ENCODE peak calls at places on chromosome 21, in eight cellular contexts. Z is IMR-90; B is heart left ventricle; Q is Caco-2; Y is body of pancreas; S is CD8-positive, alpha-beta T cell; H is ovary; O is adrenal gland. V is an unnamed sample. For H3K4me1, the result is how much of the 10 kb centered on the place peaks cover.

GRCh38 chr21:44087426-44088400 is 19.5 kb upstream of the PWP2 start:
- DNase-seq in Z (no peak), B (no peak), Q (no peak), Y (no peak), S (no peak), H (no peak), O (peak), V (peak)

GRCh38 chr21:45970674-45971486 is 10.7 kb upstream of the COL6A1 start:
- DNase-seq in Z (peak), B (no peak), Q (peak), Y (peak), S (peak), H (peak), O (peak), V (peak)

GRCh38 chr21:45252448-45252925 is 35.2 kb downstream of the POFUT2 start:
- DNase-seq in Z (no peak), B (no peak), Q (no peak), Y (no peak), S (peak), H (no peak), O (no peak), V (no peak)

GRCh38 chr21:45154511-45155508 is 80.4 kb downstream of the ADARB1 start:
- DNase-seq in Z (peak), B (no peak), Q (no peak), Y (no peak), S (peak), H (no peak), O (no peak), V (no peak)

GRCh38 chr21:43313939-43314405 is 113.0 kb downstream of the SIK1 start:
- DNase-seq in Z (no peak), B (no peak), Q (no peak), Y (no peak), S (no peak), H (no peak), O (no peak), V (no peak)

GRCh38 chr21:22575165-22575584 is 1577.0 kb downstream of the NCAM2 start:
- DNase-seq in Z (no peak), B (no peak), Q (no peak), Y (no peak), S (no peak), H (no peak), O (peak), V (no peak)

GRCh38 chr21:44054710-44055109 is 42.6 kb downstream of the TRAPPC10 start:
- DNase-seq in Z (peak), B (no peak), Q (no peak), Y (no peak), S (no peak), H (no peak), O (peak), V (no peak)

GRCh38 chr21:16084776-16085364 is 355.1 kb downstream of the USP25 start:
- DNase-seq in Z (peak), B (peak), Q (no peak), Y (peak), S (no peak), H (no peak), O (peak), V (no peak)

GRCh38 chr21:32135401-32136363 is 143.2 kb downstream of the MIS18A start:
- DNase-seq in Z (peak), B (no peak), Q (no peak), Y (no peak), S (no peak), H (no peak), O (no peak), V (no peak)

GRCh38 chr21:46556802-46557201 is 48.1 kb downstream of the S100B start:
- DNase-seq in Z (no peak), B (no peak), Q (no peak), Y (no peak), S (no peak), H (no peak), O (no peak), V (no peak)

GRCh38 chr21:28537371-28538079 is 455.2 kb downstream of the LTN1 start:
- DNase-seq in Z (peak), B (no peak), Q (no peak), Y (no peak), S (no peak), H (no peak), O (no peak), V (no peak)

GRCh38 chr21:32461503-32461902 is 49.0 kb downstream of the EVA1C start:
- DNase-seq in Z (no peak), B (no peak), Q (no peak), Y (no peak), S (no peak), H (no peak), O (no peak), V (no peak)

GRCh38 chr21:23574932-23575331 is 2032.3 kb downstream of the MRPL39 start:
- DNase-seq in Z (no peak), B (no peak), Q (no peak), Y (no peak), S (no peak), H (no peak), O (no peak), V (no peak)

GRCh38 chr21:46509760-46510159 is 51.1 kb downstream of the DIP2A start:
- DNase-seq in Z (peak), B (no peak), Q (no peak), Y (no peak), S (no peak), H (no peak), O (peak), V (no peak)

GRCh38 chr21:45184869-45185268 is 102.8 kb downstream of the POFUT2 start:
- DNase-seq in Z (no peak), B (no peak), Q (no peak), Y (no peak), S (no peak), H (no peak), O (no peak), V (no peak)

GRCh38 chr21:36195613-36196012 is 39.0 kb downstream of the DOP1B start:
- DNase-seq in Z (no peak), B (no peak), Q (no peak), Y (no peak), S (no peak), H (no peak), O (no peak), V (no peak)
- H3K4me1 ChIP-seq in Z (under half), B (under half), Q (under half), Y (under half), S (under half), H (under half), O (under half), V (under half)

GRCh38 chr21:26884436-26884835 is 39.2 kb upstream of the ADAMTS1 start:
- DNase-seq in Z (no peak), B (no peak), Q (no peak), Y (no peak), S (no peak), H (no peak), O (no peak), V (no peak)
- H3K4me3 ChIP-seq in Z (no peak), B (no peak), Q (no peak), Y (no peak), S (no peak), H (no peak), O (no peak), V (no peak)

GRCh38 chr21:34968414-34969333 is 80.4 kb downstream of the RUNX1 start:
- DNase-seq in Z (no peak), B (no peak), Q (no peak), Y (no peak), S (no peak), H (no peak), O (no peak), V (no peak)

GRCh38 chr21:34969431-34970036 is 79.6 kb downstream of the RUNX1 start:
- DNase-seq in Z (no peak), B (no peak), Q (no peak), Y (no peak), S (no peak), H (no peak), O (no peak), V (no peak)

GRCh38 chr21:34965200-34966174 is 83.6 kb downstream of the RUNX1 start:
- DNase-seq in Z (peak), B (no peak), Q (no peak), Y (no peak), S (no peak), H (no peak), O (no peak), V (no peak)

GRCh38 chr21:34970126-34970525 is 79.0 kb downstream of the RUNX1 start:
- DNase-seq in Z (no peak), B (no peak), Q (no peak), Y (no peak), S (no peak), H (no peak), O (no peak), V (no peak)

DNA sequence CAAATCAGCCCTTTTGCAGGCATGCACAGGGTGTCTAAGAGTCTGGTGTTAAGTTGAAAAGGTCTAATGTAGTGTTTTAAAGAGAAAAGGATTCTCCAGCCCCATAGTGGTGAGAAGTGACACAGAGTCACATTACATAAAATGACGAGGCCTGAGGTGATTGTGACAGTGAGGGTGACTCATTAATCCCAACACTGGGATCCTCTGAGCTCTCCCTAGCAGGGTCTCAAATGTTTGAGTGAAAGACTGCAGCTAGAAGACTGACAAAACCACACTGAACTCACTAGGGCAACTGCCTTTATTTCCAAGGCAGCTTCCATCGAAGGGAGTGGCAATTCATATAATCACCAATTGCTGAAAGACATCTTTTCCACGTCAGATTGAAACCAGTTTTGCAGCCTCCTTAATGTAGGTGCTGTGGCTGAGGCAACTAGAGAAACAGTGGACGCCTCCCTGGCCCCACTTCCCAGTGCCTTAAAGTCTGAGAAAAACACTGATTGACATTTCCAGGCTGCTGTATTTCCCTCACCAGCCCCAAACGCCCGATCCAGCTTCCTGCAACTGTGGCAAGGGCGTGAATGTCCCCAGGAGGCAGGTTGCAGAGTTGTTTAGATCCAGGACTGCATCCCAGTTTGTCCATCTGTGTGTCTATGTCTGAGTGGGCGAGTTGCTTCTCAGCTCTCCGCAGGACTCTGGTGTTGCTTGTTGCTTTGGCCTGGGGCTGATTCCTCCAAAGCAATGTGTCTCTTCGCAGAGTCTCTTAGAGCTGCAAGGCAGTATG is 81.4 kb downstream of the RUNX1 start:
- DNase-seq in Z (peak), B (no peak), Q (no peak), Y (no peak), S (no peak), H (no peak), O (no peak), V (no peak)
- TF ChIP-seq CTCF in Z (no peak), B (no peak), Q (no peak), Y (no peak), S (no peak), H (no peak), O (no peak), V (no peak)

GRCh38 chr21:41883582-41883981 is 4.4 kb upstream of the PRDM15 start:
- DNase-seq in Z (peak), B (no peak), Q (no peak), Y (no peak), S (no peak), H (no peak), O (peak), V (no peak)

GRCh38 chr21:41885341-41886024 is 6.3 kb upstream of the PRDM15 start:
- DNase-seq in Z (peak), B (no peak), Q (no peak), Y (peak), S (no peak), H (no peak), O (no peak), V (no peak)

GRCh38 chr21:41887682-41888081 is 8.5 kb upstream of the PRDM15 start:
- DNase-seq in Z (no peak), B (no peak), Q (no peak), Y (no peak), S (no peak), H (no peak), O (no peak), V (no peak)

GRCh38 chr21:41886331-41886730 is 7.2 kb upstream of the PRDM15 start:
- DNase-seq in Z (no peak), B (no peak), Q (no peak), Y (no peak), S (no peak), H (no peak), O (no peak), V (no peak)

GRCh38 chr21:41884501-41885030 is 5.4 kb upstream of the PRDM15 start:
- DNase-seq in Z (no peak), B (no peak), Q (no peak), Y (no peak), S (no peak), H (no peak), O (no peak), V (no peak)
- H3K4me1 ChIP-seq in Z (under half), B (under half), Q (under half), Y (under half), S (under half), H (under half), O (under half), V (under half)

DNA sequence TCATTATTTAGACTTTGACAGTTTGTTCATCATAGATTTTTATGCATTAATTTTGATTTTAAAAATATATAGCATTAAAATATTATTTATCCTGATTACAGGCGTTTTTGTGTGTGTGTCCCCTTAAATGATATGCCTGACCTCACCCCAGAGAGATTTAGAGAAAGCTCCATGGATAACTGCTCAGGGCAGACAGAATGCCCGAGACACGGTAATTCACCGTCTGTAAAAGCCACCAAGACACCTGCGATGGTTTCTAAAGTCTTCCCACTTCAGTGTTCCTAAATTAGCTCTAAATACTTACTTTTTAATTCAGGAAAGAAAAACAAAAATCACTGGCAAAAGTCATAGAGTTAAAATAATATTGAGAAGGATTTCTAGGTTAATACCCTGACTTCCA is 350.6 kb upstream of the RUNX1 start:
- DNase-seq in Z (no peak), B (no peak), Q (no peak), Y (no peak), S (no peak), H (no peak), O (no peak), V (no peak)
- H3K4me3 ChIP-seq in Z (no peak), B (no peak), Q (no peak), Y (no peak), S (no peak), H (no peak), O (no peak), V (no peak)

DNA sequence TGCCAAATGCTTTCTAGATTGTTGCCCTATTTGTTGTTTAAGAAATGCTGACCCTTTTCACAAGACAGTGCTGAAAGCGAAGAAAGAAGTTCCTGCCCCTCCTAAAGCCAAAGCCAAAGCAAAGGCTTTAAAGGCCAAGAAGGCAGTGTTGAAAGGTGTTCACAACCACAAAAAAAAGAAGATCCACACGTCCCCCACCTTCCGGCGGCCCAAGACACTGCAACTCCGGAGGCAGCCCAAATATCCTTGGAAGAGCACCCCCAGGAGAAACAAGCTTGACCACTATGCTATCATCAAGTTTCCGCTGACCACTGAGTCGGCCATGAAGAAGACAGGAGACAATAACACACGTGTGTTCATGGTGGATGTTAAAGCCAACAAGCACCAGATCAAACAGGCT is 55.7 kb downstream of the PSMG1 start:
- DNase-seq in Z (no peak), B (no peak), Q (no peak), Y (no peak), S (no peak), H (no peak), O (no peak), V (no peak)
- TF ChIP-seq CTCF in Z (no peak), B (no peak), Q (no peak), Y (no peak), S (no peak), H (no peak), O (no peak), V (no peak)

DNA sequence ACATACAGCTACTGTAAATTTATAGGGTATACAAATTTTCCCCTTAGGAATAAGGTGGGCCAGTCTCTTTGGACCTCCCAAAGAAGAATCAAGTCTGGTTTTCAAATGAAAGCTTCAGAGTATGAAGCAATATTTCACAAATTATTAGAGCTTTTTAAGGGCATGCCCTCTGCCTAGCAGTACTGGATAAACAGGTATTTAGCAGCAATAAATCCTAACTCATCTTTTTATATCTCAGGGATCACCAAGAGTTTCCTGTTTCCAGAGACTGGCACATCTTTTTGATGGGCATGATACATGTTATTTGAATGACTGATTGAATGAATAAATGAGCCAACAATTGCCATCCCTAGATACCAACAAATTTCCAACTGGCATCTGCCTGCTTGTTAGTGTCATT is 190.4 kb downstream of the NRIP1 start:
- DNase-seq in Z (no peak), B (no peak), Q (no peak), Y (no peak), S (no peak), H (no peak), O (no peak), V (no peak)
- H3K4me1 ChIP-seq in Z (under half), B (under half), Q (half or more), Y (under half), S (under half), H (under half), O (under half), V (under half)

GRCh38 chr21:37006521-37007291 is at the start of gene RIPPLY3:
- DNase-seq in Z (no peak), B (no peak), Q (no peak), Y (no peak), S (no peak), H (no peak), O (no peak), V (no peak)

GRCh38 chr21:37006243-37006520 is 320 bp upstream of the RIPPLY3 start:
- DNase-seq in Z (no peak), B (no peak), Q (no peak), Y (no peak), S (no peak), H (no peak), O (no peak), V (no peak)

GRCh38 chr21:37009740-37010341 is 3.3 kb downstream of the RIPPLY3 start:
- DNase-seq in Z (peak), B (peak), Q (peak), Y (peak), S (peak), H (peak), O (peak), V (peak)

GRCh38 chr21:37008705-37009104 is 2.2 kb downstream of the RIPPLY3 start:
- DNase-seq in Z (no peak), B (no peak), Q (no peak), Y (no peak), S (peak), H (no peak), O (no peak), V (no peak)

DNA sequence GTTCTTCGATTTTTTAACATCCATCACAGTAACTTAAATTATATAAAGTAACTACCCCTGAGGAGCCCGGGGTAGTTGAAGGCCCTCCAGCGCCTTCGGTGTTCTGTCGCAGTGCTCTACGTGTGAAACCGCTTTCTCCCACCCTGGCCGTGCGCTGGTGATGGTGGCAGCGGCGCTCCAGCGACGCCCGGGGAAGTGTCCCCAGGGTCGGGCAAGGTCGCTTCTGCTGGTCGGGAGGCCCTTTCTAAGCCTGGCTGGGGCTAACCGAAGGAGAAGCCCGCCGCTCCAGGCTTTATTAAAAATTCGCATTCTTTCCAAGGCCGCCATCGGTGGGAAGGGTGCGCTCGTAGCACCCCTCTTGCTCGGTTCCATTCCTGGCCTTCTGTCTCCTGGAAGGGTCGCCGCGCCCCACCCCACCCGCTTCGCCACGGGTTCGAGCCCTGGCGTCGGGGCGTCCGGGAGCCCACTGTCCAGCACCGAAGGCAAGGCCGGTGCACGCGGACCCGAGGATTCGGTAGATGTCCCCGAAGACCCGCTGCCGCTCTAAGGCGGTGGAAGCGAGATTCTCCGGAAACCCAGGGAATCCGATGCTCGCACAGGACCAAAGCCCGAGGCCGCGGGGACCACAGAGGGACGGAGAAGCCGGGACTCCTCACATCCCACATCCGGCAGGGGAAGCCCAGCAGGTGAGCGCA is 807 bp upstream of the RIPPLY3 start:
- DNase-seq in Z (no peak), B (no peak), Q (no peak), Y (no peak), S (no peak), H (no peak), O (no peak), V (no peak)
- H3K4me3 ChIP-seq in Z (peak), B (peak), Q (no peak), Y (no peak), S (peak), H (no peak), O (no peak), V (no peak)

DNA sequence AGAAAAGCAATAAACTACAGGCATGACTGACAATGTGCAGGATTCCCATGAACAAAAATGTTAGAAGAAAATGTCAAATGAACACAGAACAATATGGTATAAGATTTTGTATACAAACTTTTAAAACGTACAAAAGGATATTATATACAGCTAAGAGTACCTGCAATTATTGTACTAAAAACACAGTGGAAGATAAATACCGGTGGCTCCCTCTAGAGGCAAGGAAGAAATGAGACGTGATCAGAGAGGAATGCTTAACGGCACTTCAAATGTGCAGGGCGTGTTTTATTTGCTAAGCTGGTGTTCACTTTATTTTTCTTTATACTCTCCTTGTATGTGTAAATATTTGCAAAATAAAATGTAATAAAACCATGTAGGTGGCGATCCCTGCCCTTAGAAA is 191.8 kb upstream of the SAMSN1 start:
- DNase-seq in Z (peak), B (peak), Q (peak), Y (peak), S (peak), H (no peak), O (peak), V (no peak)
- TF ChIP-seq CTCF in Z (peak), B (peak), Q (peak), Y (peak), S (peak), H (no peak), O (peak), V (peak)